ENCODE peak calls at places on chromosomes 2 and 18, in four cellular contexts. Q is colonic mucosa, E is DND-41, J is Peyer's patch. I is an unnamed sample. For H3K4me1, the result is how much of the 10 kb centered on the place peaks cover.

GRCh38 chr2:28736034-28736433 is 15.6 kb upstream of the PPP1CB start:
- DNase-seq in E (no peak), J (no peak), Q (peak), I (no peak)

GRCh38 chr2:40741532-40741931 is 289.6 kb upstream of the SLC8A1 start:
- DNase-seq in J (no peak), Q (no peak), E (no peak), I (no peak)

GRCh38 chr2:129118296-129118695 is 799.6 kb upstream of the HS6ST1 start:
- DNase-seq in E (no peak), J (no peak), Q (no peak), I (no peak)

GRCh38 chr18:77110936-77111335 is 21.6 kb downstream of the MBP start:
- DNase-seq in J (no peak), E (no peak), Q (no peak), I (no peak)

GRCh38 chr18:31244737-31245432 is 73.1 kb upstream of the DSG1 start:
- DNase-seq in J (no peak), Q (no peak), E (no peak), I (no peak)

GRCh38 chr2:151204720-151205119 is 56.9 kb downstream of the RBM43 start:
- DNase-seq in J (no peak), Q (no peak), E (no peak), I (no peak)

GRCh38 chr2:233706720-233707119 is 6.0 kb upstream of the UGT1A5 start:
- DNase-seq in E (no peak), J (no peak), Q (no peak), I (no peak)

GRCh38 chr18:48961547-48961946 is 10.8 kb upstream of the SMAD7 start:
- DNase-seq in Q (no peak), E (no peak), J (no peak), I (no peak)

GRCh38 chr2:150282821-150283309 is 204.6 kb downstream of the RND3 start:
- DNase-seq in J (no peak), Q (no peak), E (no peak), I (no peak)

GRCh38 chr2:132668986-132669853 is 785 bp downstream of the LYPD1 start:
- DNase-seq in E (no peak), Q (no peak), J (no peak), I (no peak)
- H3K4me3 ChIP-seq in E (no peak), Q (peak), J (peak), I (peak)

GRCh38 chr2:42105330-42106256 is 57.8 kb downstream of the PKDCC start:
- DNase-seq in J (no peak), Q (peak), E (peak), I (no peak)
- H3K4me1 ChIP-seq in J (under half), Q (under half), E (under half), I (under half)

GRCh38 chr2:156435392-156435724 is 821 bp upstream of the GPD2 start:
- DNase-seq in E (no peak), Q (no peak), J (no peak), I (no peak)

GRCh38 chr2:156437876-156438410 is 1.8 kb downstream of the GPD2 start:
- DNase-seq in E (no peak), Q (no peak), J (no peak), I (no peak)

GRCh38 chr2:156435725-156436476 is at the start of gene GPD2:
- DNase-seq in J (peak), Q (peak), E (peak), I (peak)

GRCh38 chr2:156437272-156437671 is 1.1 kb downstream of the GPD2 start:
- DNase-seq in Q (peak), J (no peak), E (no peak), I (no peak)

DNA sequence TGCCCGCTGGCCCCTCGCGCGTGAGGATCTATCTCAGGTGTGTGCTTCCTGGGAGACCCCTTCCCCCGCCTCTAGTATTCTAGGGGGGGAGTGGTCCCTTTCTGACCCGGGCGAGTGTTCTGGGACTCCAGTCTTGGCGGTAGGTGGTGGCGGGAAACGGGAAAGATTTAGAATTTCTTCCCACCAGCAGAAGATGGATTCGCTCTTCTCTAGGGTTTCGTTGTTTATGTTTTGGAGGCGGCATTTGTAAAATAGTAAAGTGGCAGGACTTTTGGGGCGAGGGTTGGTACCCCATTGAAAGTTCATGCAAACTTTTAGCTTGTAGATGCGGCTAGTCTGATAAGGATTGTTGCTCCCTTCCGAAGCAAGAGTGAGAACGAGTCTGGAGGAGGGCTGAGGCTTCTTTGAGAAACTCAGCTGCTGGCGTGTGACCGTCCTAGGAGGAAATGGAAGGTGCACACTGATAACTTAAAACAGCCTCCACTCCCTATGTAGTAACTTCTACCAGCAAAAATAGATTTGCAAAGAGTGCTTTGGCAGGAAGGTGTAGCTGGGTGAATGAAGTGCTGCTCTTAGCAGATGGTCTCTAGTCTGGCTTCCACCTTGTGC is 402 bp downstream of the GPD2 start:
- DNase-seq in Q (peak), J (no peak), E (peak), I (no peak)
- H3K4me3 ChIP-seq in Q (peak), J (peak), E (peak), I (peak)

DNA sequence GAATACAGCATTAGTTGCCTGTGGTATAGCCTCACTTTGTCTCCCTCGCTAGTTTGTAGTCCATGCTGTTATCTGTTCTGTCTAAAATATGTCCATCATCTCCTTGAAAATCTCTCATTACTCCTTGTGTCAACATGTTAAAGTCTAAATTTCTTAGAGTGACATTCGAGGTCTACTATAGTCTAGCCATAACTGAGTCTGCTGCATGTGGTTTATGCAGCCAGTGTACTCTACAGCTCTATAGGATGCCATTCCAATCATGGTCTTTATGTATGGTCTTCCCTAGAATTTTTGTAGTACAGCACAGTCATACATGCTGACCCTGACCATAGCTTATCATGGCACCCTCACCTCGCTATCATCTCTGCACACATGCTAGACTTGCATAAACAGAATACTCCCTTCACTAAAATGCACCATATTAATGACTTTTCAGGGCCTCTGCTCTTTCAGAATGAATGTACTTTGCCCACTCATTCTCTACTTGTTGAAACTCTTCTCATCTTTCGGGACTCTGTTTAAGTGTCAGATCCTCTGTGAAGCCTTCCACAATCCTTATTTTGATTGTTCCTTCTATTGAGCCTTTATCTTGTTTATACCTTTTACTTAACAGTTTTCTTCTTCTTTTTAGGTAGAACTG is 12.8 kb downstream of the TANK start:
- DNase-seq in J (no peak), Q (no peak), E (no peak), I (no peak)
- H3K4me1 ChIP-seq in J (under half), Q (under half), E (under half), I (under half)

DNA sequence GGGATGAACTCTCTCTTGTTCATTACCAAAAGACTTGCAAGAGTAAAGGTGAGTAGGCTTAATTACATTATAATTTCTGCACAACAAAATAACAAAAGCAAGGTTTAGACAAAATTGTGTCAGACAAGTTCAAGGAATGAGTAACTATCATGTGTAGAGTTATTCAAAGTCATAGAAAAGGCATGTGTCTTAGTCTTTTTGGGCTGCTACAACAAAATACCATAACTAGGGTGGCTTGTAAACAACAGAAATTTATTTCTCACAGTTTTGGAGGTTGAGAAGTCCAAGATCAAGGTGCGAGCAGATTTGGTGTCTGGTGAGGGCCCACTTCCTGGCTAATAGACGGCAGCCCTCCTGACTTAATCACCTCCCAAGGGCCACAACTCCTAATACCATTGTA is 37.6 kb downstream of the IL1R2 start:
- DNase-seq in J (no peak), Q (no peak), E (no peak), I (no peak)
- H3K4me3 ChIP-seq in J (no peak), Q (no peak), E (no peak), I (no peak)

DNA sequence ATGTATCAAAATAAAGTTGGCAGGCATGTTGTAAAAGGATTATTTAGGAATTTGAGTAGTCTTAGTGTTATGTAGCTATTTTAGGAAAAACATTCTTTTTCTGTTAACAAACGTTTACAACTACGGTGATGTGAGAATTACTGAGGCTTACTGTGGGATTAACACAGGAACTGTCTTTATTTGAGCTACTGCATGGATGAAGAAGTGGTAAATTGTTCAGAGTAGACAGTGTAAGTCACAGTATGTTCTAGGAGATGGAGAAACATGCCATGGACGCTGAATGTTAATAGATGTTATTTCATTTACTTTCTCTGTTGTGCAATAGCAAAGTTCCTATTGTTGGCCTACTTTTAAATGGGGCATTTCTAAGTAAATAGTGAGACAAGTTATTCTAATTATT is 1.7 kb downstream of the PPM1B start:
- DNase-seq in J (no peak), Q (no peak), E (no peak), I (no peak)
- H3K4me1 ChIP-seq in J (under half), Q (under half), E (under half), I (under half)

GRCh38 chr18:5196253-5197031 is 615 bp downstream of the AKAIN1 start:
- DNase-seq in Q (no peak), J (no peak), E (no peak), I (no peak)
- H3K4me3 ChIP-seq in Q (no peak), J (no peak), E (no peak), I (no peak)

GRCh38 chr2:224257176-224257575 is 144.7 kb downstream of the FAM124B start:
- DNase-seq in E (no peak), Q (no peak), J (no peak), I (no peak)

GRCh38 chr2:224260605-224261004 is 141.3 kb downstream of the FAM124B start:
- DNase-seq in J (no peak), E (no peak), Q (no peak), I (no peak)

GRCh38 chr2:224261316-224261715 is 140.6 kb downstream of the FAM124B start:
- DNase-seq in E (no peak), Q (no peak), J (no peak), I (no peak)

GRCh38 chr2:224263571-224264043 is 138.3 kb downstream of the FAM124B start:
- DNase-seq in Q (no peak), E (no peak), J (no peak), I (no peak)

DNA sequence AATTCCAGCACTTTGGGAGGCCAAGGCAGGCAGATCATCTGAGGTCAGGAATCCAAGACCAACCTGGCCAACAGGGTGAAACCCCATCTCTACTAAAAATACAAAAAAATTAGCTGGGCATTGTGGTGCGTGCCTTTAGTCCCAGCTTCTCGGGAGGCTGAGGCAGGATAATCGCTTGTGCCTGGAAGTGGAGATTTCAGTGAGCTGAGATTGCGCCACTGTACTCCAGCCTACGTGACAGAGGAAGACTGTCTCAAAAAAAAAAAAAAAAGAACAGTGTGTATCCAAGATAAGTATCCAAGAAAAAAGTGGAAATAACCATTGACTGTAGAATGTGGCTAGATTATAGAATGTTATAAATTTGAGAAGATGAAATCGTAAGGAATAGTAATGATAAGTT is 142.1 kb downstream of the FAM124B start:
- DNase-seq in J (no peak), E (no peak), Q (no peak), I (no peak)
- H3K4me1 ChIP-seq in J (under half), E (under half), Q (under half), I (under half)

GRCh38 chr2:46939596-46940359 is 24.2 kb upstream of the MCFD2 start:
- DNase-seq in J (no peak), Q (no peak), E (peak), I (no peak)
- H3K4me3 ChIP-seq in J (peak), Q (no peak), E (peak), I (no peak)

GRCh38 chr18:10376735-10377134 is 77.7 kb upstream of the APCDD1 start:
- DNase-seq in E (no peak), Q (no peak), J (no peak), I (no peak)

GRCh38 chr18:10381516-10381915 is 72.9 kb upstream of the APCDD1 start:
- DNase-seq in J (no peak), Q (no peak), E (no peak), I (no peak)

GRCh38 chr18:10379511-10379910 is 74.9 kb upstream of the APCDD1 start:
- DNase-seq in Q (no peak), E (no peak), J (no peak), I (no peak)

GRCh38 chr18:10377956-10378355 is 76.5 kb upstream of the APCDD1 start:
- DNase-seq in Q (no peak), E (no peak), J (no peak), I (no peak)

DNA sequence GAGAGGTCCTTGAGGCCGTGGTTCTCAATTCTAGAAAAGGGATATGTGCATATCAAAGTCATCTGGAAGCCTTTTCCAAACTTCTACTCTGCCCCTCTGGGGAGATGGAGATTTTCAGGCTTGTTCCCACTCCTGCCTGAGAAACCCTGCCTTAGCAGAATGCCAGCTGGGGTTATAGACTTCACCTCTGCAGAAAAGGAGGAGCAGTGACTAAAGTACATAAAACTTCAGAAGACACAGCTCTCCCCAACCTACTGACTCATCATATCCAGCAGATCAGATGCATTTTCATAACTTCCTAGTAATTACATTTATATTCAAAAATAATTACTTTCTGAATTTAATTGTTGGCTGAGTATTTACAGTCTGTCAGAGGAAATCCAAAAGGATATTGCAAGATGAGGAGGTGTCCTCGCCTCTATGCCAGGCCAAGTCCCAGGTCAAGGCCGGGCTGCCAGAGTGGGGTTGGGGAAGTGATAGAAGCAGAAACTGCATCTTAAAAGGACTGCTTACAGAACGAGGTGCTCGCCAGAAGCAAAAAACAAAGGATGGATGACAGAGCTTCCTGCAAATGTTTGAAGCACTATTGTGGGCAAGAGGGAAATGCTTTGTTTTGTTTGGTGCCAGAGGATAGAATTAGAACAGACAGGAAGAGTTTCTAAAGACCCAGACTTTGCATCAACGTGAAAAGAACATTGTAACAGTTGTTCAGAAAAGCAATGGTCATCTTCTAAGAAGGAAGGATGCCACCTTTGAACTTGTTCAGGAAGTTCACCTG is 75.6 kb upstream of the APCDD1 start:
- DNase-seq in J (no peak), Q (no peak), E (no peak), I (no peak)
- H3K4me1 ChIP-seq in J (under half), Q (under half), E (under half), I (under half)

I was measured in RWPE2.